ENCODE peak calls at places on chromosomes 6 and 20, in five cellular contexts. S is thoracic aorta, I is dorsolateral prefrontal cortex, D is glutamatergic neuron, X is cardiac fibroblast. F is an unnamed sample.

GRCh38 chr6:155212616-155213380 is 51.0 kb upstream of the CLDN20 start:
- DNase-seq in X (no peak), I (no peak), S (no peak), D (no peak), F (no peak)

GRCh38 chr20:48350291-48350988 is 477.4 kb downstream of the PREX1 start:
- DNase-seq in S (no peak), D (no peak), X (no peak), I (no peak), F (no peak)

GRCh38 chr6:170459451-170459850 is 93.7 kb downstream of the PSMB1 start:
- DNase-seq in S (no peak), X (peak), D (no peak), I (no peak), F (no peak)

GRCh38 chr6:82521369-82521768 is 157.8 kb downstream of the TPBG start:
- DNase-seq in I (no peak), D (no peak), S (no peak), X (peak), F (no peak)

GRCh38 chr20:13061381-13061780 is 52.6 kb downstream of the SPTLC3 start:
- DNase-seq in X (no peak), I (no peak), D (no peak), S (no peak), F (no peak)

GRCh38 chr6:159151266-159151855 is 17.8 kb upstream of the FNDC1 start:
- DNase-seq in D (peak), X (peak), I (peak), S (no peak), F (no peak)

GRCh38 chr6:33419580-33420492 is at the start of gene SYNGAP1:
- DNase-seq in I (peak), S (no peak), X (peak), D (peak), F (no peak)

GRCh38 chr20:56400001-56400640 is 7.7 kb downstream of the CSTF1 start:
- DNase-seq in X (peak), D (peak), I (peak), S (peak), F (no peak)

GRCh38 chr6:110317189-110317588 is 41.0 kb downstream of the METTL24 start:
- DNase-seq in S (no peak), X (no peak), D (no peak), I (no peak), F (no peak)

GRCh38 chr20:1800180-1800579 is 95.0 kb upstream of the SIRPA start:
- DNase-seq in D (no peak), I (no peak), S (no peak), X (no peak), F (no peak)

GRCh38 chr6:159220093-159220492 is 50.9 kb downstream of the FNDC1 start:
- DNase-seq in D (no peak), S (no peak), X (no peak), I (no peak), F (no peak)

GRCh38 chr6:22145823-22146379 is 150.9 kb downstream of the PRL start:
- DNase-seq in D (no peak), I (peak), S (no peak), X (peak), F (no peak)

GRCh38 chr6:150118208-150118607 is 24.6 kb upstream of the PPP1R14C start:
- DNase-seq in D (no peak), X (no peak), S (no peak), I (no peak), F (no peak)

GRCh38 chr20:25022680-25023079 is 30.1 kb upstream of the APMAP start:
- DNase-seq in X (no peak), D (peak), I (no peak), S (no peak), F (peak)

GRCh38 chr6:108074359-108075144 is at the start of gene OSTM1:
- DNase-seq in D (peak), S (peak), X (peak), I (peak), F (peak)

GRCh38 chr20:42218566-42218965 is 600.4 kb upstream of the CHD6 start:
- DNase-seq in I (no peak), D (peak), X (no peak), S (no peak), F (no peak)

GRCh38 chr20:41078329-41078728 is 49.7 kb downstream of the TOP1 start:
- DNase-seq in X (peak), D (no peak), I (no peak), S (no peak), F (no peak)

GRCh38 chr20:18004389-18005031 is 35.7 kb downstream of the MGME1 start:
- DNase-seq in D (no peak), I (no peak), X (no peak), S (no peak), F (no peak)

GRCh38 chr6:149147191-149147590 is 170.3 kb upstream of the TAB2 start:
- DNase-seq in I (no peak), S (no peak), D (no peak), X (no peak), F (no peak)

GRCh38 chr20:57586370-57586793 is 25.5 kb downstream of the PCK1 start:
- DNase-seq in S (no peak), I (no peak), D (no peak), X (no peak), F (no peak)

GRCh38 chr20:43409041-43409913 is 48.4 kb upstream of the SRSF6 start:
- DNase-seq in S (no peak), I (no peak), D (peak), X (peak), F (no peak)

GRCh38 chr6:44762496-44762895 is 375.0 kb downstream of the CDC5L start:
- DNase-seq in S (no peak), I (no peak), X (no peak), D (no peak), F (no peak)

GRCh38 chr6:34531580-34532201 is 24.4 kb downstream of the SPDEF start:
- DNase-seq in S (peak), X (peak), D (no peak), I (peak), F (no peak)

GRCh38 chr6:11008821-11009220 is 35.3 kb downstream of the ELOVL2 start:
- DNase-seq in I (no peak), D (no peak), S (no peak), X (peak), F (no peak)

GRCh38 chr20:36399147-36399968 is 93.2 kb downstream of the DLGAP4 start:
- DNase-seq in X (peak), S (no peak), I (peak), D (peak), F (no peak)
- TF ChIP-seq CTCF in X (peak), S (no peak), I (peak), D (peak), F (no peak)

GRCh38 chr6:103273048-103273447 is 1586.7 kb downstream of the HACE1 start:
- DNase-seq in X (peak), I (no peak), S (no peak), D (no peak), F (no peak)
- TF ChIP-seq CTCF in X (no peak), I (peak), S (no peak), D (peak), F (no peak)

GRCh38 chr20:63580796-63581461 is 6.9 kb upstream of the HELZ2 start:
- DNase-seq in I (peak), D (peak), X (peak), S (no peak), F (no peak)
- TF ChIP-seq CTCF in I (peak), D (no peak), X (peak), S (no peak), F (no peak)

GRCh38 chr6:122372647-122373046 is 26.8 kb upstream of the HSF2 start:
- DNase-seq in I (no peak), S (no peak), D (no peak), X (peak), F (no peak)
- TF ChIP-seq CTCF in I (peak), S (no peak), D (no peak), X (no peak), F (no peak)

DNA sequence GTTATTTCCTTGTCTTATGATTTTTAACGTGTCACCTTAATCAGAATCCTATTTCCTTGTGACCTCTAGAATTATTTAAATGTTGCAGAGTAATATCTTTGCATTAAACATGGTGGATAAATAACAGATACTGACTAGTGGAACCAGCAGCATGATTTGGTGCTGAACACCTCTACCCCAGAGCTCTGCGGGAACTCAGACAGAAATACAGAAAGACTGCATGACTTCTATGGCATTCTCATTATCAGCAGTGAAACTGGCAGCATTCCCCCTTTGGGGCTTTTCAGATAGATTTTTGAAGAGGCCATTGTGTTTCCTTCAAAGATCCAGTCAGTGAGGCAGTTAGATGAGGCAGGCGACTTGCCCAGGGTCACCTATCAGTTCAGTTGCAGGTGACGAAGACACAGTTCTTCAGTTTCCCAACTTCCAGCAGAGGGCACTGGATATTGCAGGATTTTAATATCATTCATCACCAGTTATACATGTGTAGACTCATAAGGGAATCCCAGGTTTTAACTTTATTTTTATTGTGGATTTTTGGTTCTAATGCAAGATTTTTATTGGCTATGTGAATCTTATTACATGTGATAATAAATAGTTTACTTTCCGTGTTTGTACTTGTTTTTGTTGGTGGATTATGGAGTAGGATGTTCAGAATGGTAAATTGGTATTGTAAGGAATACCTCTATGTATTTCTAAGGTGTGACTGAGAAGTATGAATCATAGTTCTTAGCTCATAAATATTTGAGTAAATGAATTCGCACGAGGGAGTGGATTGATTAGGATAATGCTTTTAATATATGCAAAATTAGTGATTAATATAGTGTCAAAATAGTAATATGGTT is 81.3 kb downstream of the AFDN start:
- DNase-seq in D (no peak), X (peak), S (no peak), I (peak), F (no peak)
- TF ChIP-seq CTCF in D (no peak), X (peak), S (no peak), I (peak), F (no peak)

GRCh38 chr20:7358670-7359069 is 581.6 kb downstream of the HAO1 start:
- DNase-seq in D (no peak), S (no peak), X (no peak), I (no peak), F (no peak)
- TF ChIP-seq CTCF in D (no peak), S (no peak), X (no peak), I (no peak), F (no peak)

DNA sequence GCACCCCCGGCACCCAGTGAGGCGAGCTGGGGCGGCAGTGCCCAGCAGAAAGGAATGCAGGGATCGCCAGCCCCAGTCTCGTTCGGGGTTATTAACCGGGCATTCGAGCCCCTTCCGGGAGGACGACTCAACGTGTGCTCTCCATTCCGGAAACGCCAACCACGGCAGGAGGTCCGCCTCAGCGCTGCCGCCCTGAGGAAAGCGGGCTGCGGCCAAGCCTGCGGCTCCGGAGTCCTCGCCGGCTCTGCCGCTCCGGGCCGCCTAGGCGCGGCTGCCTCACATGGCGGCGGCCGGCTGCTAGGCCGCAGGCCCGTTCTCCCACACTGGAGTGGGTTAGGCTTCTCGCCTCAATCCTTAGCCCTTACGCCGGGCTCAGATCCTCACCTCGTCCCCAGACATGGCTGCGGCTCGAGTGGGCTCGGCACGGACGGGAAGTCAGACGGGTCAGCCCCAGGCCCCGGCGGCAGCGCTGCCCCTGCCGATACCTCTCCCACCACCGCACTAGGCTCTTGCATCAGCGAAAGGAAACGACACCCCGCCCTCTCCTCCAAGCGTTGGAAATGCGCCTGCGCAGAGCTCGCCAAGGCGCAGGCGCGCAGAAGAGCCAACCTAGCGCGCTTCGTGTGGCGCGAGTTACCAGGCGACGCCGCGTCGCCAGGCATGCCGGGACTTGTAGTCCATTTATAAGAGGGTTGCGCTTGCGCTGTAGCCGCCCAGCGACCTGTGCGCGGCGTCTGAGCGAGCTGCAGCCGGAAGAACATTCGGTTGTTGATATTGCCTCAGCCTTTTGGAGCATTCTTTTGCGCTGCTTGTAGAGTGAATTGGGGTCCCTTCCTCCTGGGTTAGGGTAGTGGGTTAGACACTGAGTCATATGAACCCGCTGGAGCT is at the start of gene EIF2S2:
- DNase-seq in S (peak), X (peak), I (peak), D (peak), F (peak)
- TF ChIP-seq CTCF in S (no peak), X (no peak), I (no peak), D (no peak), F (no peak)

DNA sequence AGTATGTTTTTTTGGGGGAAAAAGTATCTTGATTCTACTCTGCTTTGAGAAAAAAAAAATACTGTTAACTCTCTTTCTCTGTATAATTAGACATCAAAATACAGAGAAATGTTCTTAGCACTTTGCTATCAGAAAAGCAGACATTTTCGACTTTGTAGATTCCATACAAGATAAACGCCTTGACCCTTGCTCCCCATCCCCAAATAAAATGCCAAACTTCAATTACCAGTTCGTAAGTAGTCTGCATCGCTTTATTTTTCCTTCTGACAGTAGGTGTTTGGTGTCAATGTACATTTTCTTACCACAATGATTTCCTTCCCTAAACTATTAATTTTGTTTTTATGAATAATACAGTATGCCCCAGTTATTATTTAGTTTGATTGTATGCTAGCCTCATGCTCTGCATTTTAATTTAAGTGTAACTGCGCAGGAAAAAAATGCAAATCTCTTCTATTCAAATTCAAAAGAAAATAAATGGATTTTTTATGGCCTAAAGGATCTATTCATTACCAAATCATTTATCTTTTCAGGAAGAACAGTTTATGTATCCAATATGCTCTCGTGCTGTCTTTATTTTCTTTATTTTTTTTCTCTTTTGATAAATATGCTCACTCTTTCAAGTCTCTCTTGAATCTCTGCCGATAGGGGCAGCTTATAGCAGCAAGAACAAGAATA is 84.8 kb upstream of the ZNF217 start:
- DNase-seq in X (no peak), I (no peak), S (no peak), D (no peak), F (no peak)
- TF ChIP-seq CTCF in X (no peak), I (peak), S (no peak), D (no peak), F (no peak)

DNA sequence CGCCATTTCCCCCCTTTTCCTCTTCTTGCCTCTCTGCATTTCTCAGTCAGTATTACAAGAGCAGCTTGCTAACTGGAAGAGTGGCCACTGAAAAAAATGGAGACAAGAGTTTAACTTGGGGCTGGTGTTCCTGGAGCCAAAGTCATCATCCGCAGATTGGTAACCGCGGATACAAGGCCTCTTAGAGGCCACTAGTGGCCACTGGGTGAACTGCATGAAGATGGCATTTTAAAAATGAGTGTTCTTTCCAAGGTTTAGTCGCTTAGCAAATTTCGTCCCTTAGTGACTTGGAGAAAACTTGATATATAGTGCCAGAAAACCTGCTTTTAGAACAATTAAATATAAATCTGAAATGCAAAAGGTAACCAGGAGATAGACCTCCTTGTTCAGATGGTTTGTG is 4.8 kb downstream of the F13A1 start:
- DNase-seq in I (peak), S (no peak), X (peak), D (peak), F (no peak)
- TF ChIP-seq CTCF in I (peak), S (peak), X (peak), D (peak), F (peak)

GRCh38 chr6:85678000-85678601 is 35.4 kb upstream of the SYNCRIP start:
- DNase-seq in D (no peak), X (no peak), S (peak), I (no peak), F (no peak)

GRCh38 chr6:85675030-85675819 is 32.5 kb upstream of the SYNCRIP start:
- DNase-seq in I (no peak), D (no peak), S (no peak), X (peak), F (no peak)

GRCh38 chr6:85676086-85676729 is 33.5 kb upstream of the SYNCRIP start:
- DNase-seq in D (no peak), S (no peak), I (no peak), X (peak), F (no peak)

GRCh38 chr6:85678602-85679444 is 36.1 kb upstream of the SYNCRIP start:
- DNase-seq in X (peak), S (peak), I (peak), D (peak), F (peak)

GRCh38 chr6:85677243-85677956 is 34.7 kb upstream of the SYNCRIP start:
- DNase-seq in X (peak), D (no peak), I (no peak), S (no peak), F (no peak)
- TF ChIP-seq CTCF in X (no peak), D (no peak), I (peak), S (no peak), F (no peak)

F was measured in activated B cell treated with CpG ODN at 0.5 μM for 24 hours.